ENCODE peak calls at places on chromosome 19, in five cellular contexts. H, I, D, W and L are unnamed samples. For H3K36me3 and H3K27me3, the result is how much of the 10 kb centered on the place peaks cover.

GRCh38 chr19:28949535-28949934 is 263.4 kb downstream of the UQCRFS1 start:
- DNase-seq in W (no peak), H (no peak), I (no peak), D (no peak), L (no peak)

GRCh38 chr19:4877753-4878490 is 10.5 kb upstream of the PLIN3 start:
- DNase-seq in D (no peak), I (peak), H (peak), W (no peak), L (peak)

GRCh38 chr19:4635763-4636135 is 3.6 kb upstream of the TNFAIP8L1 start:
- DNase-seq in I (no peak), W (no peak), D (no peak), H (no peak), L (no peak)

GRCh38 chr19:10118960-10119359 is 739 bp downstream of the EIF3G start:
- DNase-seq in W (no peak), D (no peak), I (no peak), H (no peak), L (no peak)

GRCh38 chr19:2223959-2224358 is 12.2 kb downstream of the PLEKHJ1 start:
- DNase-seq in H (no peak), D (peak), W (no peak), I (no peak), L (no peak)

GRCh38 chr19:11513946-11514345 is 8.3 kb upstream of the ZNF653 start:
- DNase-seq in I (no peak), W (no peak), H (no peak), D (no peak), L (no peak)

GRCh38 chr19:1871140-1871597 is 7.8 kb upstream of the KLF16 start:
- DNase-seq in H (no peak), D (no peak), W (peak), I (no peak), L (no peak)

GRCh38 chr19:48772503-48772953 is 17.2 kb downstream of the FGF21 start:
- DNase-seq in D (no peak), W (peak), H (peak), I (peak), L (peak)

GRCh38 chr19:18610556-18611326 is 1.9 kb upstream of the TMEM59L start:
- DNase-seq in H (no peak), W (no peak), I (no peak), D (no peak), L (no peak)

GRCh38 chr19:38856813-38857212 is 7.0 kb upstream of the HNRNPL start:
- DNase-seq in D (no peak), H (no peak), I (no peak), W (no peak), L (no peak)

GRCh38 chr19:821976-822773 is 420 bp upstream of the PLPPR3 start:
- DNase-seq in I (no peak), W (no peak), H (no peak), D (no peak), L (no peak)

GRCh38 chr19:9945319-9945966 is 9.1 kb upstream of the OLFM2 start:
- DNase-seq in H (peak), W (peak), I (peak), D (no peak), L (peak)

GRCh38 chr19:48478339-48479061 is 9.3 kb downstream of the CYTH2 start:
- DNase-seq in H (no peak), I (peak), W (no peak), D (no peak), L (no peak)

GRCh38 chr19:38851622-38852230 is 1.9 kb upstream of the HNRNPL start:
- DNase-seq in I (peak), D (peak), W (peak), H (peak), L (peak)

GRCh38 chr19:31312004-31312403 is 37.2 kb downstream of the TSHZ3 start:
- DNase-seq in I (no peak), H (no peak), D (no peak), W (no peak), L (no peak)

GRCh38 chr19:13957107-13957506 is 4.8 kb downstream of the DCAF15 start:
- DNase-seq in W (no peak), H (no peak), I (peak), D (no peak), L (peak)
- H3K36me3 ChIP-seq in W (under half), H (under half), I (half or more), D (under half), L (under half)

DNA sequence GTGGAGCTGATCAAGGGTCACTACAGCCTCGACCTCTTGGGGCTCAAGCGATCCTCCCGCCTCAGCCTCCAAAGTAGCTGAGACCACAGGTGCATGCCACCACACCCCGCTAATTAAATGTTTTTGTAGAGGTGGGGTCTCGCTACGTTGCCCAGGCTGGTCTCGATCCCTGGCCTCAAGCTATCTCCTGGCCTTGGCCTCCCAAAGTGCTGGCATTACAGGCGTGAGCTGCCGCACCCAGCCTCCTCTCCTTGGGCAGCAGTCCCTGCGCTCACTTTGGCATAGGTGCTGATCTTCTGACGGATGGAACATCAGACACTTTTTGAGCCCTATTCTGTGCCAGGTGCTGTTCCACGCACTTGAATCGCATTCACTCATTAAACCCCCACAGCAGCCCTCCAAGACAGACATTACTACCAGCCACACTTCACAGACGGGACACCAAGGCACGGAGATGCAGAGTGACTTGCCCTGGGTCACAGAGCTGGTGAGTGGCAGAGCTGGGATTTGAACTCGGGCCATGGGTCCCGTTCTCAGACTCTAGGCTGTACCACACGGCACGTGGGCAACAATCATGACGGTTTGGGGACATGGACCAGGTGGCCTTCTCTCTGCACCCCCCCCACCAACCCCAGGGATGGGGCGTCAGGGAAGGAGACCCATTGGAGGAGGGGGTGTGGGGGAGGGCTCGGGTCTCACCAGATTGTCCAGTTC is 3.2 kb downstream of the MEIS3 start:
- DNase-seq in W (no peak), D (no peak), H (no peak), I (no peak), L (no peak)
- H3K27me3 ChIP-seq in W (under half), D (under half), H (under half), I (half or more), L (half or more)

GRCh38 chr19:49838816-49839588 is 12.0 kb upstream of the PTOV1 start:
- DNase-seq in H (no peak), W (no peak), I (no peak), D (no peak), L (no peak)

GRCh38 chr19:49835562-49835961 is 15.4 kb upstream of the PTOV1 start:
- DNase-seq in W (peak), D (no peak), I (no peak), H (no peak), L (no peak)

GRCh38 chr19:49836176-49837008 is 14.6 kb upstream of the PTOV1 start:
- DNase-seq in H (no peak), W (no peak), D (no peak), I (no peak), L (no peak)

GRCh38 chr19:49837425-49837824 is 13.5 kb upstream of the PTOV1 start:
- DNase-seq in H (no peak), I (no peak), D (no peak), W (no peak), L (no peak)

DNA sequence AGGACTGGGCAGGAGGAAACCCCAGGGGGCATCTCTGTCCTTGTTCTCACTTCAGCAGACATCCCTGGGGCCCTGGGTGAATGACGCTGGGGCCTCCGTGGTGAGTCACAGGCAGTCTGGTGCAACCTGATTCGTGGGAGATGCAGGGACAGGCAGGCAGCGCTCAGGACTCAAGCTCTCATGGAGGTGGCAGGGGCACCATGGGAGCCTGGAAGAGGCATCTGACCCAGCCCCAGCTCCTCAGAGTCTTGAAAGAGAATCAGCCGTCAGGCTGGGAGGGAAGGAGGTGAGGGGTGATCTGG is 14.0 kb upstream of the PTOV1 start:
- DNase-seq in D (no peak), W (no peak), I (no peak), H (no peak), L (no peak)
- H3K36me3 ChIP-seq in D (under half), W (under half), I (half or more), H (half or more), L (half or more)

GRCh38 chr19:17605117-17605516 is 49.7 kb downstream of the COLGALT1 start:
- DNase-seq in D (no peak), W (no peak), H (no peak), I (no peak), L (no peak)
- H3K27me3 ChIP-seq in D (under half), W (under half), H (under half), I (half or more), L (under half)

DNA sequence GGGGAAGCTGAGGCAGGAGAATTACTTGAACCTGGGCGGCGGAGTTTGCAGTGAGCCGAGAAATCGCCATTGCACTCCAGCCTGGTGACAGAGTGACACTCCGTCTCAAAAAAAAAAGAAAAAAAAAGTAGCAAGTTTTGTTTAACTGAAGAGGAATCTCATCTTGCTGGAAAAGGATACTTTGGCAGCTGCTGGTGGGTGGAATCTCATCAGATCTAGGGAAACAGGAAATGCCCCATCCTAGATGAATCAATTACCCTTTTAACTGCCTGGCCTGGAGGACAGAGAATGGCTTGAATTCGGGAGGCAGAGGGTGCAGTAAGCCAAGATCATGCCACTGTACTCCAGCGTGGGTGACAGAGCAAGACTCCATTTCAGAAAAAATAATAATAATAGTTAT is 8.4 kb downstream of the ZNF320 start:
- DNase-seq in H (no peak), D (no peak), I (no peak), W (no peak), L (no peak)
- H3K36me3 ChIP-seq in H (half or more), D (under half), I (half or more), W (under half), L (under half)

GRCh38 chr19:46033401-46033800 is 7.4 kb downstream of the IGFL4 start:
- DNase-seq in D (no peak), H (no peak), W (no peak), I (no peak), L (no peak)
- H3K27me3 ChIP-seq in D (under half), H (under half), W (under half), I (under half), L (under half)

DNA sequence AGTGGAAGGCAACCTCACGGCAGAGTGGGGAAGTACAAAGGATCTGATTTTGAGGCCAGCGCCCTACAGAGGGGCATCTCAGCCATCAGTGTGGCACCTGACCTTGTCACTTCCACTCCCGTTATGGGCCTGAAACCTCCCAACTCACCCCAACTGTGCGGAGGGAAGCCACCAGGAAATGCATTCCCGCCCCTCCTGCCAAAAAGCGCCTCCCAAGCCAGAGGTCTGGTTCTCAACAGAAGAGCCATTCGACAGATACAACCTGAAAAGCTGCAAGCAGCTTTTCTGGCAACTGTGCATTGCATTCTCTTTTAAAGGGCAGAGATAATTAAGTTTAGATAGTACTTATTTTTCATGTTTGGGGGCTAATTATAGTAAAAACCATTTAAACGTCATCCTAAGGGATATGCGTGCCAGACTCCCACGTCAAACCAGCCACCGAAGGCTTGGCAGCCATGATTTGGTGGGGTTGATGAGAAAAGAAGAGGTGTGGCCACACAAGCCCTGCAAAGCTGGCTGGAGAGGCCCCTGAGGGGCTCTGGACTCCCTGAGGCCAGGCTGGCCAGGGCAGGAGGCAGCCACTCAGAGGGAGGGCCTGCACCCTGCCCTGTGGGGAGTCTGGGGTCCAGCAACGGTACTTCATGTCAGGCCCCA is 17.7 kb downstream of the PEPD start:
- DNase-seq in W (no peak), D (no peak), H (no peak), I (no peak), L (no peak)
- H3K36me3 ChIP-seq in W (under half), D (under half), H (under half), I (under half), L (under half)

GRCh38 chr19:45667620-45668341 is at the start of gene GIPR:
- DNase-seq in D (peak), I (no peak), W (no peak), H (no peak), L (no peak)
- H3K27me3 ChIP-seq in D (under half), I (half or more), W (under half), H (under half), L (half or more)

GRCh38 chr19:6222884-6223283 is 56.9 kb downstream of the MLLT1 start:
- DNase-seq in I (peak), D (no peak), H (no peak), W (no peak), L (peak)

GRCh38 chr19:6226012-6226411 is 53.8 kb downstream of the MLLT1 start:
- DNase-seq in W (no peak), D (no peak), H (no peak), I (peak), L (no peak)

GRCh38 chr19:6223461-6224307 is 56.1 kb downstream of the MLLT1 start:
- DNase-seq in W (peak), D (no peak), H (no peak), I (peak), L (peak)

GRCh38 chr19:6225232-6225635 is 54.5 kb downstream of the MLLT1 start:
- DNase-seq in D (no peak), H (no peak), W (no peak), I (peak), L (no peak)

GRCh38 chr19:6224308-6224675 is 55.5 kb downstream of the MLLT1 start:
- DNase-seq in D (no peak), I (peak), H (no peak), W (no peak), L (no peak)
- H3K36me3 ChIP-seq in D (under half), I (under half), H (under half), W (under half), L (under half)

GRCh38 chr19:33772102-33772857 is 24.4 kb upstream of the KCTD15 start:
- DNase-seq in I (no peak), W (no peak), D (no peak), H (no peak), L (no peak)

GRCh38 chr19:33769208-33769607 is 27.5 kb upstream of the KCTD15 start:
- DNase-seq in W (no peak), I (no peak), D (no peak), H (no peak), L (no peak)

GRCh38 chr19:33767898-33768413 is 28.7 kb upstream of the KCTD15 start:
- DNase-seq in D (peak), W (no peak), I (no peak), H (no peak), L (no peak)

GRCh38 chr19:33771308-33772101 is 25.2 kb upstream of the KCTD15 start:
- DNase-seq in D (peak), I (peak), H (peak), W (peak), L (peak)

DNA sequence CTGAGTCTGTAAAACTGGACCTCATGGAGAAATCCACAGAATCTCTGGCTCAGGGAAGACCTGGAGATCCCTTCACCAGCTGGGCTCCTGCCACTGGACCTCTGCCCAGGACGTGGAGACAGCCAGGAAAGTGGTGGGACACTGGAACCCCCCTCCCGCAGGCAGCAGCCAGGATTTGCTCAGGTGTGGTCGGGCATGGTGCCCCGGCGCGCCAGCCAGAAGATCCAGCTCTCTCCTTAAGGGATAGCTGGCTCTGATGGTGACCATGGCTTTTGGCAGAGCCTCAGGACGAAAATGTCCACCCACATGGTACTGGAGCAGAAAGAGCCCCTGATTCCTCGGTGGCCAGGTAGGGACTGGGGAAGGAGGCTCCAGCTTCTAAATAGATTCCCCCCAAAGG is 26.6 kb upstream of the KCTD15 start:
- DNase-seq in W (no peak), H (no peak), D (no peak), I (no peak), L (no peak)
- H3K27me3 ChIP-seq in W (under half), H (under half), D (under half), I (under half), L (under half)